ENCODE peak calls at places on chromosomes 7 and 10, in eight cellular contexts. I is A549, E is HCT116, Y is K562, U is GM12878, X is H1, K is NB4, L is HepG2. R is an unnamed sample.
A peak's percentile ranks its signal among the peaks of the same experiment; 100 is the strongest.

GRCh38 chr7:40711706-40712105 is 576.9 kb downstream of the SUGCT start:
- DNase-seq in U (no peak), E (no peak), Y (no peak), K (no peak), X (no peak), I (no peak), L (no peak), R (no peak)

GRCh38 chr7:121041516-121042148 is 53.1 kb downstream of the CPED1 start:
- DNase-seq in K (no peak), Y (no peak), L (no peak), X (no peak), I (no peak), U (no peak), E (no peak), R (peak; percentile 60)

GRCh38 chr10:99387071-99387470 is 43.4 kb downstream of the GOT1 start:
- DNase-seq in K (no peak), Y (no peak), X (no peak), E (no peak), L (no peak), U (no peak), I (no peak), R (no peak)

GRCh38 chr7:25180946-25181345 is 47.3 kb downstream of the NPVF start:
- DNase-seq in K (peak; percentile 12), I (no peak), X (no peak), Y (no peak), L (no peak), U (no peak), E (no peak), R (no peak)

GRCh38 chr7:25624001-25624400 is 395.7 kb upstream of the NPVF start:
- DNase-seq in K (no peak), I (no peak), L (no peak), Y (no peak), E (no peak), U (no peak), X (no peak), R (no peak)

GRCh38 chr7:73573791-73574190 is 4.6 kb downstream of the TBL2 start:
- DNase-seq in X (no peak), I (no peak), Y (no peak), E (no peak), K (no peak), L (no peak), U (no peak), R (no peak)

GRCh38 chr10:60048146-60048545 is 141.8 kb upstream of the CCDC6 start:
- DNase-seq in L (peak; percentile 39), U (no peak), Y (no peak), I (no peak), X (peak; percentile 47), K (no peak), E (peak; percentile 18), R (peak; percentile 18)

GRCh38 chr10:27485986-27486385 is 18.1 kb upstream of the RAB18 start:
- DNase-seq in Y (no peak), L (no peak), K (no peak), I (no peak), U (no peak), E (no peak), X (no peak), R (no peak)

GRCh38 chr7:120171406-120171805 is 101.6 kb upstream of the KCND2 start:
- DNase-seq in X (no peak), U (no peak), Y (no peak), L (no peak), I (no peak), K (no peak), E (peak; percentile 6), R (no peak)

GRCh38 chr10:122114156-122114747 is 125.3 kb downstream of the TACC2 start:
- DNase-seq in X (no peak), K (no peak), I (no peak), E (no peak), U (no peak), Y (no peak), L (no peak), R (peak; percentile 54)

GRCh38 chr7:105210721-105211205 is 178.0 kb downstream of the SRPK2 start:
- DNase-seq in L (no peak), E (no peak), K (no peak), I (no peak), U (peak; percentile 66), X (no peak), Y (no peak), R (peak; percentile 72)

DNA sequence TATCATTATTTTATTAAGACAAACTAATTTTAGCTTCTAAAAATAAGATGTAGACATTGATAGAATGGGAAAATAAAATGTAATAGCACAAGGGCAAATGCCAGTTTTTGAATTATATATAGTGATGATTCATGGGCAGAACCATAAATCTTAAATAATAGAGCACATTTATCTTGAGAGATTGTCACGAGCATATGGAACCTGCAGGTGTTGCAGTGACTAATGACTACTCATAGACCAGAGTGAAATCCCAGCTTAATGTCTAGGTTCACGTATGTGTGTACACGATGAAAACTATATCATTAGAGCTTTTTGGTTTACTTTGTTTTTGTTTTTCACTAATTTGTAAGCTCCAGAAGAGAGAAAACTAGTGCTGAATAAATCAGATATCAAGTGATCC is 150.2 kb upstream of the CACNA2D1 start:
- DNase-seq in I (no peak), E (no peak), U (no peak), L (no peak), K (no peak), X (no peak), Y (no peak), R (peak; percentile 84)
- TF ChIP-seq MAX in I (no peak), E (no peak), U (no peak), L (no peak), K (no peak), X (no peak), Y (no peak), R (no peak)

GRCh38 chr7:130013241-130013640 is 37.9 kb downstream of the ZC3HC1 start:
- DNase-seq in K (no peak), Y (no peak), E (no peak), I (no peak), X (no peak), L (no peak), U (no peak), R (no peak)

GRCh38 chr7:130009848-130010688 is 41.1 kb downstream of the ZC3HC1 start:
- DNase-seq in I (peak; percentile 67), Y (peak; percentile 87), E (peak; percentile 91), U (peak; percentile 17), L (peak; percentile 13), X (no peak), K (peak; percentile 21), R (peak; percentile 70)

GRCh38 chr7:130008941-130009847 is 42.0 kb downstream of the ZC3HC1 start:
- DNase-seq in K (no peak), L (peak; percentile 74), E (peak; percentile 91), Y (no peak), X (no peak), I (peak; percentile 22), U (no peak), R (peak; percentile 90)

GRCh38 chr7:130006771-130007170 is 44.4 kb downstream of the ZC3HC1 start:
- DNase-seq in X (no peak), Y (no peak), I (no peak), E (no peak), U (no peak), L (no peak), K (no peak), R (no peak)

GRCh38 chr7:130010689-130011412 is 40.3 kb downstream of the ZC3HC1 start:
- DNase-seq in I (peak; percentile 76), X (peak; percentile 90), U (peak; percentile 92), E (peak; percentile 87), L (peak; percentile 78), K (peak; percentile 91), Y (peak; percentile 88), R (peak; percentile 97)
- TF ChIP-seq POLR2A in I (no peak), X (no peak), U (no peak), E (no peak), L (no peak), K (no peak), Y (no peak), R (no peak)

DNA sequence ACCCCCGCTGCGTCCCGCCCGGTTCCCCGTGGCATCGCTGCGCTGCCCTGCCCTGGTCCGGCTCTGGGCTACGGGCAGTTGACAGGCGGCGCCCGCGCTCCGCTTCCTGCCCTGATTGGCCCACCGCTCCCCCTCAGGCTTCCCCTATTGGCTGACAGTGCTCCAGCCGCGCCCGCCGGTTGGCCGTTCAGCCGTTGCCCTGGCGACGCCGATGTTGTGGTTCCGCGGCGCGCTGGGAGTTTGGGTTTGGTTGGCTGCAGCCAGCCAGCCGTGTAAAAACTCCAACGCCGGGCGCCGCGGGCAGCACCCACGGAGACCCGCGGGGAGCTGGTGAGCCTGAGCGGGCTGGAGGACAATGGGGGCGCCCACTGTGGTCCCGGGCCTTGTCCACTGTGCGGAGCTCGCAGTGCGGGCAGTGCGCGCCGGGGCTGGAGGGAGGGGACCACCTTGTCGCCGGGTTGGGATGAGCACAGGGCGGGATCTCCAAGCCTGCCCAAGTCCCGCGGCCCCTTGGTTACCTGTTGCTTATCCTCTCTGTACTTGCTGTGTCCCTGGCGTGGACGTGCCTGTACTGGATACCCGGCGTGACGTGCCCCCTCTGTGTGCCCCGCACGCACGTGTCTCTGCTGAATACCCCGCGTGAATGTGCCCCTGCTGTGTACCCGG is at the start of gene C7orf57:
- DNase-seq in Y (no peak), K (no peak), E (peak; percentile 26), X (peak; percentile 54), I (peak; percentile 97), L (peak; percentile 54), U (no peak), R (peak; percentile 85)
- TF ChIP-seq CTCF in Y (no peak), K (no peak), E (no peak), X (no peak), I (peak; percentile 13), L (peak; percentile 77), U (no peak), R (peak; percentile 37)

GRCh38 chr7:51292596-51292995 is 24.0 kb downstream of the COBL start:
- DNase-seq in I (no peak), U (no peak), Y (no peak), E (no peak), K (no peak), L (no peak), X (no peak), R (no peak)

GRCh38 chr7:51290702-51291290 is 25.8 kb downstream of the COBL start:
- DNase-seq in I (no peak), K (no peak), Y (no peak), U (no peak), E (no peak), L (no peak), X (no peak), R (no peak)

GRCh38 chr7:51288896-51289607 is 27.6 kb downstream of the COBL start:
- DNase-seq in U (no peak), L (no peak), K (no peak), Y (no peak), E (no peak), I (no peak), X (no peak), R (no peak)

GRCh38 chr7:51286392-51286791 is 30.2 kb downstream of the COBL start:
- DNase-seq in K (no peak), L (no peak), E (no peak), Y (no peak), X (no peak), U (no peak), I (no peak), R (no peak)

DNA sequence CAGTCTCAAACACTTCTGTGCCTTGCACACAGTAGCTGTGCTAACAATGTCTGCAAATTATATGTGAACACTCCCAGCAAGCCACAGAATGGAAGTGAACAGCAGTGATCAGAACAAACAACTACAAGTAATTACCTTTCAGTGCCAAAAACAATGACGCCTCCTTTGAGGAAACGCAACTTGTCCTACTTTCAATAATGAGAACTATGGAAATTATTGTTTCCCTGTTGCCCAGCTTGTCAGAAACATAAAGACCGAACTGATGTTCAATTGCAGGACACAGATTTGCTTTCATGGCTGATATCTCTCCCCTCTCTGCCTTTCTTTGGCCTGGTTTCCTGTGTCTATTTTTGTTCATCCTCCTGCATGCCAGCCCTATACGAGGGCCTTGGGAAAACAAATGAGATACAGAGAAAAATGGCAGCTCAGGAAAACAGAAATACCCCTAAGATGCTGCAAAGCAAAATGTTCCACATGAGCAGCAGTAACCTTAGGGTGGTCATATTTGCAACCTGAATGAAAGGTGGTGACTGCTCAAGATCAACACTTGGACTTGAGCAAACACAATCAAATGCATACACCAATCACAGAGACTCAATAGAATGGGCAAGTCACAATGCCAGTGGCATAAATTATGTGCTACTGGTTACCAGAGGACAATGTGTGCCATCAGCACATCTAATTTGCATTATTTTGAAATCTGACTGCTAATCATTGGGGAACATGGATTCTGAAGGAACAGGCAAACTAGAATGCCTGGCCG is 26.8 kb downstream of the COBL start:
- DNase-seq in X (no peak), I (no peak), U (no peak), K (no peak), L (no peak), Y (no peak), E (no peak), R (no peak)
- TF ChIP-seq MAX in X (no peak), I (no peak), U (no peak), K (no peak), L (no peak), Y (no peak), E (no peak), R (no peak)